ENCODE peak calls at places on chromosomes 3 and 15, in five cellular contexts. N is ovary, B is breast epithelium, X is cardiac muscle cell, D is neural progenitor cell. P is an unnamed sample. For H3K27me3, the result is how much of the 10 kb centered on the place peaks cover.

GRCh38 chr3:78163379-78163778 is 1123.5 kb downstream of the ROBO2 start:
- DNase-seq in D (peak), N (no peak), X (peak), B (no peak), P (no peak)

GRCh38 chr15:84773716-84774115 is 25.3 kb downstream of the ZNF592 start:
- DNase-seq in B (no peak), X (no peak), N (no peak), D (no peak), P (no peak)

GRCh38 chr3:113287111-113287817 is 75.9 kb downstream of the BOC start:
- DNase-seq in D (no peak), B (no peak), X (no peak), N (peak), P (no peak)

GRCh38 chr3:29281265-29282228 is 676 bp downstream of the RBMS3 start:
- DNase-seq in B (no peak), N (peak), X (peak), D (peak), P (no peak)

GRCh38 chr3:14605070-14605469 is 46.5 kb upstream of the CCDC174 start:
- DNase-seq in B (no peak), X (no peak), N (no peak), D (no peak), P (no peak)

GRCh38 chr15:40567111-40567510 is 2.0 kb upstream of the RPUSD2 start:
- DNase-seq in B (no peak), X (no peak), D (peak), N (no peak), P (no peak)

GRCh38 chr3:4928277-4928789 is 50.9 kb upstream of the BHLHE40 start:
- DNase-seq in D (no peak), X (no peak), N (no peak), B (no peak), P (no peak)

GRCh38 chr15:96348112-96349027 is 17.9 kb downstream of the NR2F2 start:
- DNase-seq in N (peak), B (no peak), X (no peak), D (peak), P (no peak)

GRCh38 chr3:48599509-48600285 is 4.6 kb upstream of the COL7A1 start:
- DNase-seq in X (no peak), N (peak), D (no peak), B (no peak), P (no peak)

GRCh38 chr15:66085128-66085527 is 168.4 kb downstream of the MEGF11 start:
- DNase-seq in X (no peak), B (no peak), N (no peak), D (no peak), P (no peak)

GRCh38 chr3:146544013-146544928 is at the start of gene PLSCR1:
- DNase-seq in B (peak), D (peak), X (peak), N (peak), P (peak)

GRCh38 chr3:34212671-34213070 is 414.2 kb downstream of the PDCD6IP start:
- DNase-seq in N (no peak), B (peak), X (no peak), D (peak), P (no peak)

GRCh38 chr3:95407709-95408463 is 1345.0 kb downstream of the NSUN3 start:
- DNase-seq in N (no peak), X (no peak), B (no peak), D (no peak), P (no peak)

DNA sequence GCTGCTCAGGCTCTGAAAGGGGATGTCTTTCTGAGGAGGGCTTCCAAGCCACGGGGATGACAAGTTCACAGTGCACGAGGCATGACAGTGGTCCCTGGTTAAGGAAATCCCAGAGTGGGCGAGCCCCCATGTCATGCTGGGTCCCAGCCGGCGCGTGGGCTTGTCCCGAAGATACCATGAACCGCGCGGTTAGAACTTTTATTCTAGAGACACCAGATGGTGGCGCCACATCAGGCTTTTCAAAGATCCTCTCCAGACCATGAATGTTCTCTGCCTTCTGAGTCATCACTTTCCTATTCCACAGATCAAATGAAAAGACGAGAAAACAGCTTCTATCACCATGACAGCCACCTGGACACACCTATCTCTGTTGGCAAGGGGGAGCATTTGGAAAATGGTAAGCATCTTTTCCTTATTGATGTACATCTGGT is 227.8 kb upstream of the LYSMD4 start:
- DNase-seq in D (peak), N (no peak), X (peak), B (no peak), P (no peak)
- TF ChIP-seq CTCF in D (peak), N (no peak), X (peak), B (peak), P (peak)

DNA sequence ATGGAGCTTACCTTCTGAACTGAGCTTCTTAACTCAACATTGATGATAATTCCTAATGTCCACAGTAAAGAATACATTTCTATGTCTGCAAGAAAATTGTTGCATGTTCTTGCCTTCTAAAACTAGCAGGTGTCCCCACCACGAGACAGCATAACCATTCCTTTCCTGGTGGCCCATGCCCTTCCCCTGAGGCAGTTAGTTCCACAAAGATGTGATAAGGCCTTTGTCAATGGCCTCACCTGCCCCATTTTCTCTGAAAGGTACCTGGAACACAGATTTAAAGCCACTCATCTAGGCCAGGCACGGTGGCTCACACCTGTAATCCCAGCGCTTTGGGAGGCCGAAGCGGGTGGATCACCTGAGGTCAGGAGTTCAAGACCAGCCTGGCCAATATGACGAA is 21.0 kb upstream of the HTR3E start:
- DNase-seq in X (no peak), D (no peak), B (no peak), N (no peak), P (no peak)
- H3K27me3 ChIP-seq in X (under half), D (under half), B (under half), N (under half), P (under half)

GRCh38 chr3:125054436-125055164 is 1.2 kb downstream of the HEG1 start:
- DNase-seq in X (peak), N (no peak), B (no peak), D (peak), P (no peak)
- TF ChIP-seq CTCF in X (no peak), N (no peak), B (peak), D (no peak), P (peak)

DNA sequence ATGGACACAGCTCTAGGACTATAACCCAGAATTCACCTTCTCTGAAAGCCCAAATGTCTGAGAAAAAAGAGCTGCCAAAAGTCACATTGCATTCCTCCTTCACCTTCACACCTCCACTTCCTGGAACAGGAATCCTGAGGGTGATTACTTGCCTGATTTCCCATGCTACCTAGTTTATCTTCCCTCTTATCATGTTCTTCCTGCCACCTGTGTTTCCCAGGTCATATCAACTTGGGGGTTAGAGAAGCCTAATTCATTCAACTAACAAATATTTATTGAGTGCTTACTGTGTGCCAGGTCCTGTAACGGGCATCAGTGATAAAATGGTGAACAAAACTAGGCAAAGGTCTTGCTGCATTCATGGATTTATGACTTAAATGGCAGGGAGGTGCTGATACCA is 279.6 kb upstream of the WNT5A start:
- DNase-seq in X (no peak), B (no peak), N (no peak), D (no peak), P (no peak)
- H3K27me3 ChIP-seq in X (under half), B (under half), N (under half), D (under half), P (under half)

DNA sequence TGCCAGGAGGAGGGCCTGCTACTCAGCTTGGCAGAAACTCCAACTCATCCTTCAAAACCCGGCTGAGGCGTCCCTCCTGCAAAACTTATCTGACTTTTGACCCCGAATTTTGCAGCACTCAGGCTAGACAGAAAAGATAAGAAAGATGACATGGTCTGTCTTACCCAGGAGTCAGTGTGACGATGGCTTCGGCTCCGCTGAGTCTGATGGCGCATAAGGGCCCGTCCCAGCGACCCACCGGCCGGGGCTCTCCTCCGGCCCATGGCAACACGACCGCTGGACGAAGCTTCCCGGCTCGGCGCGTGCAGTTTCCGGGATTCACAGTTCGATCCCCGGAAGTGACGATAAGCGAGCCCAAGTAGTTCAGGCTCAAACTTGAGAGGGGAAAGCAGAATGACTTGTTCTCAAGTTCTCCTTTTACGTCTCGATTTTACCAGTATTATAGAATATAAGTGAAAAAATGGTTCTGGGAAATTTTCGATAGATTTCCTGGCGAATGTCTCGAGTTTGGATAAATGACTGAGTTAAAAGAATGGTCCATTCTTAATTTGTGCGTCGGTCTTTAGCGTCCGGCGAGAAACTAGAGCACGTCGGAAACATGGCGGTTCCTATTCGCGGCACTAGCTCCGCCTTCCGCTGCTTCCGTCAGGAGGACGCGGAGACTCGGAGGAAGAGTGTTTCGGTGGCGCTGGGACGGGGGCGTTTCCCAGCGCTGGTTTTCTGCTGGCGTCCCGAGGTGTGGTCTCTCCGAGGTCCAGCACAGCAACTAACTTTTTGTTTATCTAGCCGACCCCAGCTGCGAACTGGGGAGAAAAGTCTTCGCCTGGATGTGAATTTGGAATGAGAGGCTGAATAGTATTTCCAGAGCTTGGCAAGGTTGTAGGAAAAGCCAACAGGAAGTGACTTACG is at the start of gene LSG1:
- DNase-seq in B (peak), N (peak), X (peak), D (peak), P (peak)
- TF ChIP-seq CTCF in B (no peak), N (no peak), X (no peak), D (no peak), P (no peak)

GRCh38 chr15:45378149-45378912 is at the start of gene GATM:
- DNase-seq in N (peak), D (peak), X (peak), B (peak), P (peak)
- H3K27me3 ChIP-seq in N (under half), D (half or more), X (under half), B (under half), P (under half)

DNA sequence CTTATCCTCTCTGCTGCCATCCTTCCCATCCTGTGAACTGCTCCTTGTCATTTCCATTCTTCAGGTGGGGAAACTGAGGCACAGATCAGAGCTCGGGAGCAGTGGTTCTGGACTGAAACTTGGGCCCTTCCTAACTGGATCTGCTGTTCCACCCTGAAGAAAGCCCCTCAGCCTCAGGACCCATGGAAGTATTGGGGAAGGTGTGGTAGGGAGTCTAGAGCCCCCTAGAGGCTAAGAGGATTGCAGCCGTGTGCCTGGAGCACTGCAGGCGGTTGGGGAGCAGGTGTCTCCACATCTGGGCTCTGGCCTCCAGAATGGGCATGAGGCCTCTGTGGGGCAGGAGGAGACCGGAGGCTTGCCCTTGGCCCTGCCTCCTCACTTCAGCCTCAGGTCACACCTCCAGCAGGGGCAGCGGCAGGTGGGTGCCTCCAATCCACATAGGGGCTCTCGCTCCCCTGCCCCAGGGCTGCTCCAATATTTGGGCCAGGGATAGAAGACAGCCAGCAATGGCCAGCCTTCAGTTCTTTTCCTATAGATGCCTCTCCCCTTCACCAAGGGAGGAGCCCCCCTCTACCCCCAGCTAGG is 28.1 kb downstream of the DNAJB8 start:
- DNase-seq in N (no peak), X (peak), D (peak), B (no peak), P (no peak)
- TF ChIP-seq CTCF in N (no peak), X (peak), D (peak), B (no peak), P (peak)

P was measured in left ventricle myocardium inferior.